ENCODE peak calls at places on chromosomes 6 and 20, in ten cellular contexts. One of them, this sample, is unnamed.

GRCh38 chr6:37137201-37137880 is 32.6 kb upstream of the PIM1 start:
- DNase-seq in mesothelial cell of epicardium: peak; percentile 65
- DNase-seq in Caki2: peak; percentile 98
- DNase-seq in occipital lobe: no peak
- DNase-seq in adrenal gland: no peak
- DNase-seq in NCI-H2029 treated with DMSO at 0.1 percent for 48 hours: no peak
- DNase-seq in activated gamma-delta T cell treated with anti-CD3 and anti-CD28 coated beads, Interleukin-2, amount 50 U/mL, for 16 hours: peak; percentile 12
- DNase-seq in A549: peak; percentile 94
- DNase-seq in RPMI7951: peak; percentile 97
- DNase-seq in left lung: no peak
- DNase-seq in this sample: peak; percentile 81

GRCh38 chr20:44616604-44616964 is 34.2 kb downstream of the PKIG start:
- DNase-seq in activated gamma-delta T cell treated with anti-CD3 and anti-CD28 coated beads, Interleukin-2, amount 50 U/mL, for 16 hours: no peak
- DNase-seq in RPMI7951: no peak
- DNase-seq in left lung: no peak
- DNase-seq in Caki2: no peak
- DNase-seq in adrenal gland: no peak
- DNase-seq in occipital lobe: no peak
- DNase-seq in NCI-H2029 treated with DMSO at 0.1 percent for 48 hours: no peak
- DNase-seq in mesothelial cell of epicardium: no peak
- DNase-seq in A549: no peak
- DNase-seq in this sample: no peak

GRCh38 chr20:32326507-32326851 is 31.7 kb upstream of the ASXL1 start:
- DNase-seq in Caki2: peak; percentile 59
- DNase-seq in left lung: no peak
- DNase-seq in A549: peak; percentile 36
- DNase-seq in mesothelial cell of epicardium: no peak
- DNase-seq in RPMI7951: no peak
- DNase-seq in NCI-H2029 treated with DMSO at 0.1 percent for 48 hours: peak; percentile 95
- DNase-seq in activated gamma-delta T cell treated with anti-CD3 and anti-CD28 coated beads, Interleukin-2, amount 50 U/mL, for 16 hours: no peak
- DNase-seq in adrenal gland: no peak
- DNase-seq in occipital lobe: no peak
- DNase-seq in this sample: no peak

GRCh38 chr20:62335532-62335931 is 31.6 kb downstream of the LAMA5 start:
- DNase-seq in NCI-H2029 treated with DMSO at 0.1 percent for 48 hours: no peak
- DNase-seq in activated gamma-delta T cell treated with anti-CD3 and anti-CD28 coated beads, Interleukin-2, amount 50 U/mL, for 16 hours: no peak
- DNase-seq in A549: no peak
- DNase-seq in occipital lobe: no peak
- DNase-seq in Caki2: no peak
- DNase-seq in mesothelial cell of epicardium: no peak
- DNase-seq in adrenal gland: no peak
- DNase-seq in RPMI7951: no peak
- DNase-seq in left lung: no peak
- DNase-seq in this sample: no peak

GRCh38 chr6:35151472-35151871 is 10.3 kb upstream of the TCP11 start:
- DNase-seq in A549: no peak
- DNase-seq in activated gamma-delta T cell treated with anti-CD3 and anti-CD28 coated beads, Interleukin-2, amount 50 U/mL, for 16 hours: no peak
- DNase-seq in left lung: no peak
- DNase-seq in occipital lobe: no peak
- DNase-seq in RPMI7951: no peak
- DNase-seq in mesothelial cell of epicardium: no peak
- DNase-seq in NCI-H2029 treated with DMSO at 0.1 percent for 48 hours: no peak
- DNase-seq in Caki2: no peak
- DNase-seq in adrenal gland: no peak
- DNase-seq in this sample: no peak

GRCh38 chr6:89483111-89483720 is 50.3 kb downstream of the ANKRD6 start:
- DNase-seq in RPMI7951: peak; percentile 10
- DNase-seq in adrenal gland: peak; percentile 63
- DNase-seq in left lung: peak; percentile 36
- DNase-seq in mesothelial cell of epicardium: no peak
- DNase-seq in Caki2: no peak
- DNase-seq in A549: no peak
- DNase-seq in activated gamma-delta T cell treated with anti-CD3 and anti-CD28 coated beads, Interleukin-2, amount 50 U/mL, for 16 hours: no peak
- DNase-seq in NCI-H2029 treated with DMSO at 0.1 percent for 48 hours: peak; percentile 47
- DNase-seq in occipital lobe: peak; percentile 4
- DNase-seq in this sample: no peak

GRCh38 chr6:154202334-154202733 is 154.3 kb downstream of the IPCEF1 start:
- DNase-seq in activated gamma-delta T cell treated with anti-CD3 and anti-CD28 coated beads, Interleukin-2, amount 50 U/mL, for 16 hours: no peak
- DNase-seq in left lung: no peak
- DNase-seq in NCI-H2029 treated with DMSO at 0.1 percent for 48 hours: no peak
- DNase-seq in Caki2: no peak
- DNase-seq in A549: no peak
- DNase-seq in mesothelial cell of epicardium: no peak
- DNase-seq in RPMI7951: no peak
- DNase-seq in occipital lobe: no peak
- DNase-seq in adrenal gland: no peak
- DNase-seq in this sample: no peak

GRCh38 chr6:41636803-41637178 is 1.5 kb upstream of the MDFI start:
- DNase-seq in activated gamma-delta T cell treated with anti-CD3 and anti-CD28 coated beads, Interleukin-2, amount 50 U/mL, for 16 hours: no peak
- DNase-seq in RPMI7951: no peak
- DNase-seq in NCI-H2029 treated with DMSO at 0.1 percent for 48 hours: no peak
- DNase-seq in mesothelial cell of epicardium: no peak
- DNase-seq in occipital lobe: no peak
- DNase-seq in left lung: peak; percentile 77
- DNase-seq in A549: no peak
- DNase-seq in Caki2: no peak
- DNase-seq in adrenal gland: peak; percentile 39
- DNase-seq in this sample: peak; percentile 85

GRCh38 chr20:36181934-36182603 is 27.5 kb downstream of the EPB41L1 start:
- DNase-seq in NCI-H2029 treated with DMSO at 0.1 percent for 48 hours: no peak
- DNase-seq in left lung: no peak
- DNase-seq in adrenal gland: peak; percentile 74
- DNase-seq in occipital lobe: no peak
- DNase-seq in Caki2: peak; percentile 26
- DNase-seq in A549: no peak
- DNase-seq in mesothelial cell of epicardium: no peak
- DNase-seq in activated gamma-delta T cell treated with anti-CD3 and anti-CD28 coated beads, Interleukin-2, amount 50 U/mL, for 16 hours: no peak
- DNase-seq in RPMI7951: peak; percentile 44
- DNase-seq in this sample: peak; percentile 55

GRCh38 chr6:98648211-98648914 is 186.0 kb upstream of the POU3F2 start:
- DNase-seq in A549: no peak
- DNase-seq in mesothelial cell of epicardium: no peak
- DNase-seq in left lung: no peak
- DNase-seq in NCI-H2029 treated with DMSO at 0.1 percent for 48 hours: no peak
- DNase-seq in occipital lobe: no peak
- DNase-seq in activated gamma-delta T cell treated with anti-CD3 and anti-CD28 coated beads, Interleukin-2, amount 50 U/mL, for 16 hours: no peak
- DNase-seq in adrenal gland: no peak
- DNase-seq in RPMI7951: no peak
- DNase-seq in Caki2: no peak
- DNase-seq in this sample: no peak

GRCh38 chr20:50690562-50690978 is 772 bp downstream of the RIPOR3 start:
- DNase-seq in activated gamma-delta T cell treated with anti-CD3 and anti-CD28 coated beads, Interleukin-2, amount 50 U/mL, for 16 hours: no peak
- DNase-seq in NCI-H2029 treated with DMSO at 0.1 percent for 48 hours: no peak
- DNase-seq in adrenal gland: no peak
- DNase-seq in left lung: no peak
- DNase-seq in occipital lobe: no peak
- DNase-seq in A549: no peak
- DNase-seq in RPMI7951: peak; percentile 56
- DNase-seq in mesothelial cell of epicardium: no peak
- DNase-seq in Caki2: no peak
- DNase-seq in this sample: no peak

GRCh38 chr6:3813150-3813780 is 35.9 kb upstream of the FAM50B start:
- DNase-seq in NCI-H2029 treated with DMSO at 0.1 percent for 48 hours: no peak
- DNase-seq in occipital lobe: no peak
- DNase-seq in activated gamma-delta T cell treated with anti-CD3 and anti-CD28 coated beads, Interleukin-2, amount 50 U/mL, for 16 hours: no peak
- DNase-seq in mesothelial cell of epicardium: no peak
- DNase-seq in Caki2: peak; percentile 69
- DNase-seq in left lung: no peak
- DNase-seq in A549: peak; percentile 32
- DNase-seq in adrenal gland: peak; percentile 66
- DNase-seq in RPMI7951: peak; percentile 78
- DNase-seq in this sample: peak; percentile 79

GRCh38 chr20:62362991-62363919 is 3.9 kb downstream of the LAMA5 start:
- DNase-seq in left lung: peak; percentile 32
- DNase-seq in adrenal gland: no peak
- DNase-seq in NCI-H2029 treated with DMSO at 0.1 percent for 48 hours: no peak
- DNase-seq in RPMI7951: no peak
- DNase-seq in A549: peak; percentile 80
- DNase-seq in activated gamma-delta T cell treated with anti-CD3 and anti-CD28 coated beads, Interleukin-2, amount 50 U/mL, for 16 hours: no peak
- DNase-seq in occipital lobe: no peak
- DNase-seq in mesothelial cell of epicardium: no peak
- DNase-seq in Caki2: peak; percentile 51
- DNase-seq in this sample: no peak

GRCh38 chr6:27795697-27796494 is 116.3 kb downstream of the OR2B2 start:
- DNase-seq in RPMI7951: peak; percentile 86
- DNase-seq in Caki2: peak; percentile 90
- DNase-seq in occipital lobe: no peak
- DNase-seq in mesothelial cell of epicardium: no peak
- DNase-seq in NCI-H2029 treated with DMSO at 0.1 percent for 48 hours: peak; percentile 95
- DNase-seq in adrenal gland: peak; percentile 79
- DNase-seq in left lung: no peak
- DNase-seq in activated gamma-delta T cell treated with anti-CD3 and anti-CD28 coated beads, Interleukin-2, amount 50 U/mL, for 16 hours: peak; percentile 42
- DNase-seq in A549: peak; percentile 86
- DNase-seq in this sample: no peak

GRCh38 chr6:56730663-56731529 is 88.2 kb upstream of the DST start:
- DNase-seq in NCI-H2029 treated with DMSO at 0.1 percent for 48 hours: no peak
- DNase-seq in activated gamma-delta T cell treated with anti-CD3 and anti-CD28 coated beads, Interleukin-2, amount 50 U/mL, for 16 hours: no peak
- DNase-seq in mesothelial cell of epicardium: no peak
- DNase-seq in RPMI7951: peak; percentile 74
- DNase-seq in A549: no peak
- DNase-seq in left lung: no peak
- DNase-seq in adrenal gland: peak; percentile 62
- DNase-seq in Caki2: peak; percentile 66
- DNase-seq in occipital lobe: no peak
- DNase-seq in this sample: no peak

GRCh38 chr6:1619106-1619665 is 9.5 kb downstream of the FOXC1 start:
- DNase-seq in left lung: no peak
- DNase-seq in Caki2: no peak
- DNase-seq in RPMI7951: no peak
- DNase-seq in activated gamma-delta T cell treated with anti-CD3 and anti-CD28 coated beads, Interleukin-2, amount 50 U/mL, for 16 hours: no peak
- DNase-seq in occipital lobe: no peak
- DNase-seq in NCI-H2029 treated with DMSO at 0.1 percent for 48 hours: no peak
- DNase-seq in mesothelial cell of epicardium: no peak
- DNase-seq in adrenal gland: no peak
- DNase-seq in A549: no peak
- DNase-seq in this sample: no peak

GRCh38 chr20:22966787-22967464 is 68.2 kb upstream of the SSTR4 start:
- DNase-seq in RPMI7951: no peak
- DNase-seq in activated gamma-delta T cell treated with anti-CD3 and anti-CD28 coated beads, Interleukin-2, amount 50 U/mL, for 16 hours: no peak
- DNase-seq in adrenal gland: no peak
- DNase-seq in occipital lobe: no peak
- DNase-seq in left lung: no peak
- DNase-seq in NCI-H2029 treated with DMSO at 0.1 percent for 48 hours: no peak
- DNase-seq in A549: no peak
- DNase-seq in mesothelial cell of epicardium: no peak
- DNase-seq in Caki2: no peak
- DNase-seq in this sample: no peak

GRCh38 chr6:148624025-148624424 is 122.8 kb upstream of the UST start:
- DNase-seq in NCI-H2029 treated with DMSO at 0.1 percent for 48 hours: no peak
- DNase-seq in RPMI7951: peak; percentile 11
- DNase-seq in left lung: no peak
- DNase-seq in A549: no peak
- DNase-seq in activated gamma-delta T cell treated with anti-CD3 and anti-CD28 coated beads, Interleukin-2, amount 50 U/mL, for 16 hours: no peak
- DNase-seq in mesothelial cell of epicardium: no peak
- DNase-seq in occipital lobe: no peak
- DNase-seq in Caki2: no peak
- DNase-seq in adrenal gland: no peak
- DNase-seq in this sample: no peak

GRCh38 chr6:35148167-35148741 is 7.1 kb upstream of the TCP11 start:
- DNase-seq in mesothelial cell of epicardium: no peak
- DNase-seq in Caki2: no peak
- DNase-seq in NCI-H2029 treated with DMSO at 0.1 percent for 48 hours: no peak
- DNase-seq in activated gamma-delta T cell treated with anti-CD3 and anti-CD28 coated beads, Interleukin-2, amount 50 U/mL, for 16 hours: no peak
- DNase-seq in adrenal gland: no peak
- DNase-seq in RPMI7951: peak; percentile 81
- DNase-seq in A549: no peak
- DNase-seq in left lung: no peak
- DNase-seq in occipital lobe: no peak
- DNase-seq in this sample: peak; percentile 40

GRCh38 chr6:2158596-2159271 is 86.7 kb downstream of the GMDS start:
- DNase-seq in left lung: no peak
- DNase-seq in RPMI7951: peak; percentile 17
- DNase-seq in activated gamma-delta T cell treated with anti-CD3 and anti-CD28 coated beads, Interleukin-2, amount 50 U/mL, for 16 hours: no peak
- DNase-seq in adrenal gland: peak; percentile 21
- DNase-seq in NCI-H2029 treated with DMSO at 0.1 percent for 48 hours: no peak
- DNase-seq in mesothelial cell of epicardium: no peak
- DNase-seq in A549: peak; percentile 86
- DNase-seq in occipital lobe: no peak
- DNase-seq in Caki2: no peak
- DNase-seq in this sample: no peak

GRCh38 chr6:37838209-37838921 is 18.8 kb downstream of the ZFAND3 start:
- DNase-seq in A549: no peak
- DNase-seq in left lung: no peak
- DNase-seq in Caki2: no peak
- DNase-seq in mesothelial cell of epicardium: no peak
- DNase-seq in activated gamma-delta T cell treated with anti-CD3 and anti-CD28 coated beads, Interleukin-2, amount 50 U/mL, for 16 hours: no peak
- DNase-seq in adrenal gland: no peak
- DNase-seq in occipital lobe: no peak
- DNase-seq in RPMI7951: no peak
- DNase-seq in NCI-H2029 treated with DMSO at 0.1 percent for 48 hours: no peak
- DNase-seq in this sample: no peak

GRCh38 chr6:3252861-3253596 is 5.7 kb upstream of the PSMG4 start:
- DNase-seq in adrenal gland: no peak
- DNase-seq in mesothelial cell of epicardium: no peak
- DNase-seq in left lung: no peak
- DNase-seq in activated gamma-delta T cell treated with anti-CD3 and anti-CD28 coated beads, Interleukin-2, amount 50 U/mL, for 16 hours: no peak
- DNase-seq in Caki2: no peak
- DNase-seq in RPMI7951: no peak
- DNase-seq in A549: no peak
- DNase-seq in occipital lobe: no peak
- DNase-seq in NCI-H2029 treated with DMSO at 0.1 percent for 48 hours: no peak
- DNase-seq in this sample: no peak

GRCh38 chr6:100339574-100340255 is 125.0 kb downstream of the SIM1 start:
- DNase-seq in left lung: no peak
- DNase-seq in activated gamma-delta T cell treated with anti-CD3 and anti-CD28 coated beads, Interleukin-2, amount 50 U/mL, for 16 hours: no peak
- DNase-seq in A549: no peak
- DNase-seq in NCI-H2029 treated with DMSO at 0.1 percent for 48 hours: no peak
- DNase-seq in RPMI7951: no peak
- DNase-seq in occipital lobe: no peak
- DNase-seq in mesothelial cell of epicardium: no peak
- DNase-seq in Caki2: no peak
- DNase-seq in adrenal gland: no peak
- DNase-seq in this sample: no peak

GRCh38 chr20:12695937-12696336 is 312.8 kb upstream of the SPTLC3 start:
- DNase-seq in activated gamma-delta T cell treated with anti-CD3 and anti-CD28 coated beads, Interleukin-2, amount 50 U/mL, for 16 hours: no peak
- DNase-seq in occipital lobe: no peak
- DNase-seq in mesothelial cell of epicardium: no peak
- DNase-seq in adrenal gland: no peak
- DNase-seq in NCI-H2029 treated with DMSO at 0.1 percent for 48 hours: no peak
- DNase-seq in RPMI7951: no peak
- DNase-seq in Caki2: peak; percentile 71
- DNase-seq in left lung: no peak
- DNase-seq in A549: no peak
- DNase-seq in this sample: no peak

GRCh38 chr6:143583542-143584330 is 72.2 kb upstream of the FUCA2 start:
- DNase-seq in adrenal gland: no peak
- DNase-seq in activated gamma-delta T cell treated with anti-CD3 and anti-CD28 coated beads, Interleukin-2, amount 50 U/mL, for 16 hours: no peak
- DNase-seq in NCI-H2029 treated with DMSO at 0.1 percent for 48 hours: no peak
- DNase-seq in mesothelial cell of epicardium: no peak
- DNase-seq in left lung: no peak
- DNase-seq in A549: no peak
- DNase-seq in RPMI7951: no peak
- DNase-seq in Caki2: no peak
- DNase-seq in occipital lobe: no peak
- DNase-seq in this sample: no peak

GRCh38 chr6:73521351-73522254 is 771 bp upstream of the EEF1A1 start:
- DNase-seq in RPMI7951: peak; percentile 86
- DNase-seq in mesothelial cell of epicardium: no peak
- DNase-seq in left lung: peak; percentile 79
- DNase-seq in A549: peak; percentile 53
- DNase-seq in Caki2: no peak
- DNase-seq in NCI-H2029 treated with DMSO at 0.1 percent for 48 hours: peak; percentile 82
- DNase-seq in occipital lobe: peak; percentile 79
- DNase-seq in adrenal gland: no peak
- DNase-seq in activated gamma-delta T cell treated with anti-CD3 and anti-CD28 coated beads, Interleukin-2, amount 50 U/mL, for 16 hours: peak; percentile 57
- DNase-seq in this sample: no peak

GRCh38 chr20:51768759-51769517 is 748 bp upstream of the ATP9A start:
- DNase-seq in occipital lobe: no peak
- DNase-seq in adrenal gland: no peak
- DNase-seq in RPMI7951: no peak
- DNase-seq in activated gamma-delta T cell treated with anti-CD3 and anti-CD28 coated beads, Interleukin-2, amount 50 U/mL, for 16 hours: no peak
- DNase-seq in mesothelial cell of epicardium: no peak
- DNase-seq in left lung: no peak
- DNase-seq in Caki2: peak; percentile 62
- DNase-seq in NCI-H2029 treated with DMSO at 0.1 percent for 48 hours: no peak
- DNase-seq in A549: no peak
- DNase-seq in this sample: no peak

GRCh38 chr6:150987371-150987828 is 121.9 kb downstream of the MTHFD1L start:
- DNase-seq in RPMI7951: no peak
- DNase-seq in occipital lobe: no peak
- DNase-seq in NCI-H2029 treated with DMSO at 0.1 percent for 48 hours: no peak
- DNase-seq in left lung: no peak
- DNase-seq in Caki2: no peak
- DNase-seq in A549: peak; percentile 39
- DNase-seq in activated gamma-delta T cell treated with anti-CD3 and anti-CD28 coated beads, Interleukin-2, amount 50 U/mL, for 16 hours: no peak
- DNase-seq in mesothelial cell of epicardium: no peak
- DNase-seq in adrenal gland: no peak
- DNase-seq in this sample: no peak

This sample was measured in H54.